ENCODE peak calls at places on chromosomes 13 and 19, in five cellular contexts. W is epithelial cell of proximal tubule, G is amniotic stem cell, Z is A172, Y is occipital lobe. U is an unnamed sample.

GRCh38 chr13:46992383-46992952 is 95.6 kb upstream of the HTR2A start:
- DNase-seq in W (no peak), G (no peak), Z (peak; percentile 23), Y (no peak), U (no peak)

GRCh38 chr13:94065741-94066140 is 413.7 kb downstream of the DCT start:
- DNase-seq in W (no peak), G (no peak), Z (no peak), Y (no peak), U (no peak)

GRCh38 chr13:114067886-114068722 is 64.3 kb downstream of the RASA3 start:
- DNase-seq in W (no peak), G (no peak), Z (no peak), Y (no peak), U (no peak)

GRCh38 chr13:70756088-70756487 is 647.8 kb upstream of the KLHL1 start:
- DNase-seq in W (no peak), G (no peak), Z (no peak), Y (no peak), U (no peak)

GRCh38 chr13:113941571-113942191 is 32.2 kb downstream of the C13orf46 start:
- DNase-seq in W (no peak), G (no peak), Z (peak; percentile 83), Y (no peak), U (peak; percentile 36)

GRCh38 chr13:42992585-42993122 is 613 bp upstream of the EPSTI1 start:
- DNase-seq in W (no peak), G (no peak), Z (no peak), Y (no peak), U (no peak)

GRCh38 chr19:35447870-35448492 is at the start of gene FFAR2:
- DNase-seq in W (no peak), G (no peak), Z (no peak), Y (no peak), U (no peak)

GRCh38 chr19:46514589-46515289 is 19.1 kb upstream of the PNMA8B start:
- DNase-seq in W (no peak), G (no peak), Z (no peak), Y (no peak), U (no peak)

GRCh38 chr13:71865858-71866172 is 1.2 kb downstream of the DACH1 start:
- DNase-seq in W (no peak), G (no peak), Z (no peak), Y (no peak), U (peak; percentile 23)

GRCh38 chr19:5397804-5398692 is 57.2 kb upstream of the ZNRF4 start:
- DNase-seq in W (no peak), G (no peak), Z (peak; percentile 6), Y (no peak), U (no peak)

GRCh38 chr13:41833201-41833600 is 127.7 kb downstream of the VWA8 start:
- DNase-seq in W (no peak), G (no peak), Z (no peak), Y (no peak), U (no peak)

GRCh38 chr13:78032132-78032531 is 113.5 kb upstream of the EDNRB start:
- DNase-seq in W (no peak), G (no peak), Z (no peak), Y (no peak), U (no peak)